ENCODE peak calls at places on chromosome 16, in ten cellular contexts. M is heart right ventricle, S is OCI-LY7, T is adrenal gland, O is uterus, Q is prostate gland, Y is cardiac fibroblast, F is lower lobe of right lung, V is vagina, B is ascending aorta. C is an unnamed sample.
A peak's percentile ranks its signal among the peaks of the same experiment; 100 is the strongest.

GRCh38 chr16:4381072-4381934 is 9.7 kb downstream of the VASN start:
- DNase-seq in S (no peak), F (no peak), Q (no peak), Y (no peak), B (no peak), O (no peak), T (no peak), M (no peak), V (no peak), C (no peak)

GRCh38 chr16:59878479-59878878 is 1144.4 kb upstream of the GOT2 start:
- DNase-seq in Y (peak; percentile 20), O (no peak), S (no peak), V (no peak), M (no peak), F (no peak), B (no peak), Q (no peak), T (no peak), C (no peak)

GRCh38 chr16:23145608-23146007 is 3.6 kb downstream of the USP31 start:
- DNase-seq in M (no peak), B (no peak), S (no peak), Q (no peak), V (no peak), Y (peak; percentile 50), F (no peak), T (no peak), O (peak; percentile 25), C (no peak)

GRCh38 chr16:83619381-83620150 is 188.2 kb upstream of the HSBP1 start:
- DNase-seq in F (no peak), T (no peak), B (no peak), Q (no peak), O (no peak), Y (no peak), M (no peak), S (no peak), V (peak; percentile 71), C (no peak)

GRCh38 chr16:27233731-27234130 is 30.4 kb downstream of the KDM8 start:
- DNase-seq in S (peak; percentile 44), F (peak; percentile 37), O (no peak), Y (no peak), M (no peak), Q (no peak), B (no peak), V (no peak), T (no peak), C (no peak)

GRCh38 chr16:3780570-3780969 is 63.2 kb upstream of the TRAP1 start:
- DNase-seq in V (no peak), Y (peak; percentile 27), O (no peak), T (no peak), Q (no peak), B (no peak), M (no peak), S (peak; percentile 44), F (no peak), C (no peak)

GRCh38 chr16:55435387-55435786 is 43.6 kb upstream of the MMP2 start:
- DNase-seq in S (no peak), B (no peak), O (no peak), Y (no peak), T (no peak), M (no peak), F (no peak), Q (no peak), V (no peak), C (no peak)

GRCh38 chr16:78523212-78523995 is 423.9 kb downstream of the WWOX start:
- DNase-seq in T (no peak), O (no peak), B (no peak), M (no peak), F (no peak), V (no peak), Y (no peak), Q (no peak), S (no peak), C (no peak)

GRCh38 chr16:11497851-11498289 is 88.8 kb downstream of the LITAF start:
- DNase-seq in Q (no peak), T (peak; percentile 50), O (peak; percentile 72), M (no peak), B (no peak), V (no peak), Y (peak; percentile 70), S (no peak), F (no peak), C (no peak)

GRCh38 chr16:14119799-14120198 is 48.7 kb downstream of the MRTFB start:
- DNase-seq in T (no peak), F (no peak), O (no peak), S (no peak), M (no peak), B (no peak), Q (no peak), Y (no peak), V (no peak), C (no peak)
- H3K4me3 ChIP-seq in T (no peak overlapping the region), F (no peak overlapping the region), O (no peak overlapping the region), S (no peak overlapping the region), M (no peak overlapping the region), B (no peak overlapping the region), Q (no peak overlapping the region), Y (no peak overlapping the region), V (no peak overlapping the region), C (no peak overlapping the region)

DNA sequence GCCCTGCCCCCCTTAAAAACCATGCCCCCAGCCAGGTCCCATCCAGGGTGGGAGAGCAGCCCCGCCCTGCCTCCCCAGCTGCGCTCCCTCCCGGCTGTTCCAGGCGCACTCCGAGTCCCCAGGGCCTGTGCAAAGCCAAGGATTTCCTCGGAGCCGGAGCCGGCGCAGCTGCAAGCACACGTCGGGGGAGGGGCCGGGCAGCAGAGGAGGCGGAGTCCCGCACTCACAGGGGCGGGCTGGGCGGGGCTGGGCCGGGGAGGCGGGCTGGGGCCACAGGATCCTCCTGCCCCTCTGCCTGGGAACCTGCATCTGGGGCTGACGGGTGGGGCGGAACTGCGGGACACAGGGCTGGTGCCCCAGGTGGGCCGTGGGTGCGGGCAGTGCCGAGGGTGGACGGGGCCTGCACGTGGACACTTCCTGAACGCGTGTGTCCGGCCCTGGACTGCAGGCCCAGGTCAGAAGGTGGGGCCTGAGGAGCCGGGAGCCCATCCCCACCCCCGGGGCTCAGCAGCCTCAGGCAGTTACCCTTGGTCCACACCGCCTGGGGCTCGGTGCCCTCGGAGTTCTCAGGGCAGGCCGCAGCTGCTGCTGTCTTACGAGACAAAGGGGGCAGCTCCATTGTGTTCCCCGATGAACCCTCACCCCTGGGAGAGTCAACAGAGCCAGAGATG is 24.0 kb upstream of the SSTR5 start:
- DNase-seq in M (peak; percentile 71), F (no peak), Y (peak; percentile 71), B (no peak), Q (no peak), V (no peak), S (no peak), O (no peak), T (no peak), C (no peak)
- H3K4me3 ChIP-seq in M (no peak overlapping the region), F (no peak overlapping the region), Y (no peak overlapping the region), B (no peak overlapping the region), Q (no peak overlapping the region), V (no peak overlapping the region), S (no peak overlapping the region), O (no peak overlapping the region), T (no peak overlapping the region), C (no peak overlapping the region)

DNA sequence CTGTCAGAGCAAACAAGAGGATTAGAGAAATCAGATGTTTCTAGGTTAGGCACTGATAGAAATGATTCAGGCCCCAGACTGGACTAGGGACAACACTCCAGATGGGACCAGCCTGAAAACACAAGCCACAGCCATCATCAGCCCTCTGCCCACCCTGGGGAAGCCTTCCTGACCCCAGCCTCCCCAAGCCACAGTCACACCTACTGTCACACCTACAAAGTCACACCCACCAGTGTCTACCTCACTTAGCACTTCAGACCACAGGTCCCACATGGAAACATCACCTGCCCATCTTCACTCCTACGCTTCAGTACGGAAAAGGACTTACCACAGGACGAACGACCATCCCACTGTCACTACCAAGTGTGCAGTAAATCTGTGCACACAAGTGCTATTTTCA is 197.9 kb downstream of the ZFHX3 start:
- DNase-seq in V (no peak), S (no peak), Y (no peak), Q (no peak), M (no peak), F (no peak), B (no peak), T (no peak), O (no peak), C (no peak)
- H3K4me3 ChIP-seq in V (no peak overlapping the region), S (no peak overlapping the region), Y (no peak overlapping the region), Q (no peak overlapping the region), M (no peak overlapping the region), F (no peak overlapping the region), B (no peak overlapping the region), T (no peak overlapping the region), O (no peak overlapping the region), C (no peak overlapping the region)

GRCh38 chr16:15677447-15677846 is 27.4 kb downstream of the NDE1 start:
- DNase-seq in O (no peak), M (no peak), B (no peak), T (no peak), S (no peak), Q (no peak), Y (no peak), V (no peak), F (no peak), C (no peak)
- H3K4me3 ChIP-seq in O (no peak overlapping the region), M (no peak overlapping the region), B (no peak overlapping the region), T (no peak overlapping the region), S (no peak overlapping the region), Q (no peak overlapping the region), Y (no peak overlapping the region), V (no peak overlapping the region), F (no peak overlapping the region), C (no peak overlapping the region)

C was measured in ovary.